ENCODE peak calls at places on chromosomes 7 and 10, in nine cellular contexts. D, N, F, K, Z, U, O, R and H are unnamed samples.
A peak's percentile ranks its signal among the peaks of the same experiment; 100 is the strongest.

GRCh38 chr10:103986360-103986759 is 19.4 kb downstream of the SLK start:
- DNase-seq in F (no peak), D (no peak), U (no peak), R (no peak), K (no peak), O (no peak), N (peak; percentile 34), Z (no peak), H (no peak)

GRCh38 chr7:80498481-80499349 is 13.1 kb downstream of the GNAT3 start:
- DNase-seq in R (no peak), U (peak; percentile 71), K (no peak), O (peak; percentile 71), N (no peak), F (no peak), Z (no peak), D (no peak), H (peak; percentile 33)

GRCh38 chr10:128035557-128035973 is 90.7 kb downstream of the MKI67 start:
- DNase-seq in D (peak; percentile 81), R (no peak), Z (peak; percentile 77), N (peak; percentile 76), K (peak; percentile 40), U (no peak), F (no peak), O (peak; percentile 8), H (peak; percentile 49)

GRCh38 chr7:39535064-39535463 is 31.1 kb upstream of the YAE1 start:
- DNase-seq in N (no peak), D (no peak), O (no peak), Z (no peak), R (no peak), K (no peak), U (no peak), F (no peak), H (no peak)

GRCh38 chr10:28014651-28015050 is 15.8 kb upstream of the ODAD2 start:
- DNase-seq in U (no peak), F (no peak), R (no peak), N (no peak), D (no peak), K (no peak), O (no peak), Z (no peak), H (no peak)

GRCh38 chr10:15897282-15897681 is 37.0 kb upstream of the MINDY3 start:
- DNase-seq in U (peak; percentile 33), R (no peak), O (peak; percentile 32), K (no peak), F (no peak), D (no peak), N (no peak), Z (no peak), H (peak; percentile 26)

GRCh38 chr7:94540428-94540827 is 30.8 kb downstream of the CASD1 start:
- DNase-seq in Z (no peak), N (no peak), R (no peak), K (no peak), F (no peak), O (no peak), U (peak; percentile 50), D (no peak), H (no peak)

GRCh38 chr7:6446977-6447588 is 671 bp downstream of the DAGLB start:
- DNase-seq in K (peak; percentile 73), N (peak; percentile 45), F (peak; percentile 81), O (peak; percentile 97), D (peak; percentile 81), R (peak; percentile 73), U (peak; percentile 87), Z (no peak), H (peak; percentile 94)

GRCh38 chr10:62130948-62131347 is 137.7 kb downstream of the RTKN2 start:
- DNase-seq in D (no peak), R (no peak), F (no peak), O (peak; percentile 95), N (no peak), Z (no peak), U (peak; percentile 98), K (no peak), H (peak; percentile 100)

GRCh38 chr10:132984801-132985545 is 42.6 kb upstream of the CFAP46 start:
- DNase-seq in F (no peak), O (no peak), R (no peak), Z (no peak), K (no peak), D (peak; percentile 62), N (no peak), U (no peak), H (peak; percentile 4)

GRCh38 chr10:104334965-104335650 is 3.2 kb downstream of the ITPRIP start:
- DNase-seq in K (no peak), Z (no peak), U (no peak), O (no peak), D (no peak), R (no peak), N (no peak), F (no peak), H (peak; percentile 60)

GRCh38 chr10:58180633-58181032 is 87.1 kb downstream of the IPMK start:
- DNase-seq in D (no peak), K (no peak), O (no peak), R (no peak), N (no peak), F (no peak), Z (no peak), U (peak; percentile 6), H (peak; percentile 28)

GRCh38 chr10:1635340-1635739 is 102.0 kb downstream of the ADARB2 start:
- DNase-seq in D (peak; percentile 38), O (no peak), Z (no peak), N (no peak), U (no peak), R (no peak), F (no peak), K (no peak), H (no peak)

GRCh38 chr7:26385240-26385639 is 93.6 kb downstream of the SNX10 start:
- DNase-seq in O (no peak), K (no peak), Z (no peak), N (no peak), D (no peak), F (no peak), R (no peak), U (no peak), H (no peak)